ENCODE peak calls at places on chromosomes 11 and 22, in four cellular contexts. R is cardiac muscle cell, M is astrocyte of the cerebellum, H is uterus. C is an unnamed sample.

GRCh38 chr11:86923993-86924766 is 31.0 kb downstream of the FZD4 start:
- DNase-seq in H (no peak), R (peak), M (peak), C (peak)

GRCh38 chr22:39960791-39961746 is 872 bp downstream of the TMA7B start:
- DNase-seq in H (no peak), M (peak), R (peak), C (peak)

GRCh38 chr11:86374586-86374985 is at the start of gene CCDC81:
- DNase-seq in M (no peak), H (no peak), R (peak), C (no peak)

GRCh38 chr11:128725630-128726461 is 32.0 kb downstream of the FLI1 start:
- DNase-seq in R (peak), H (no peak), M (no peak), C (no peak)

GRCh38 chr11:27468209-27468608 is 4.4 kb downstream of the LGR4 start:
- DNase-seq in H (no peak), M (peak), R (peak), C (peak)

GRCh38 chr11:3797329-3798090 is at the start of gene NUP98:
- DNase-seq in H (peak), M (peak), R (peak), C (peak)

GRCh38 chr11:122215244-122215992 is 99.4 kb upstream of the BLID start:
- DNase-seq in H (peak), M (peak), R (peak), C (no peak)

GRCh38 chr22:40177738-40178416 is at the start of gene TNRC6B:
- DNase-seq in R (peak), H (peak), M (peak), C (peak)

GRCh38 chr22:27424319-27424718 is 377.2 kb downstream of the MN1 start:
- DNase-seq in H (no peak), R (peak), M (no peak), C (no peak)

GRCh38 chr11:68460741-68461283 is at the start of gene PPP6R3:
- DNase-seq in R (no peak), H (no peak), M (no peak), C (no peak)

GRCh38 chr11:62892077-62892922 is 11.6 kb downstream of the SLC3A2 start:
- DNase-seq in H (no peak), R (no peak), M (no peak), C (no peak)

GRCh38 chr11:34204396-34205279 is 99.2 kb downstream of the NAT10 start:
- DNase-seq in H (no peak), M (no peak), R (no peak), C (peak)

GRCh38 chr22:18000441-18001039 is 23.8 kb downstream of the MICAL3 start:
- DNase-seq in R (peak), H (peak), M (no peak), C (no peak)

GRCh38 chr22:27731621-27732020 is 69.9 kb downstream of the MN1 start:
- DNase-seq in R (no peak), M (no peak), H (no peak), C (no peak)

GRCh38 chr11:69961738-69962137 is 116.4 kb upstream of the ANO1 start:
- DNase-seq in H (no peak), R (no peak), M (no peak), C (no peak)

GRCh38 chr11:133896642-133897330 is 51.5 kb upstream of the SPATA19 start:
- DNase-seq in M (no peak), R (no peak), H (no peak), C (no peak)

GRCh38 chr11:74820763-74821162 is 72.1 kb downstream of the RNF169 start:
- DNase-seq in H (no peak), R (peak), M (peak), C (peak)

GRCh38 chr11:60469723-60470122 is 14.1 kb downstream of the MS4A1 start:
- DNase-seq in R (no peak), M (no peak), H (no peak), C (no peak)

GRCh38 chr11:10878408-10879214 is 20.8 kb upstream of the ZBED5 start:
- DNase-seq in R (peak), M (peak), H (no peak), C (no peak)

GRCh38 chr11:27013741-27014415 is 20.0 kb downstream of the FIBIN start:
- DNase-seq in R (peak), H (no peak), M (peak), C (no peak)

GRCh38 chr11:45921561-45922424 is 663 bp upstream of the LARGE2 start:
- DNase-seq in R (no peak), M (no peak), H (peak), C (no peak)

GRCh38 chr11:113334183-113334582 is 19.8 kb downstream of the TTC12 start:
- DNase-seq in H (no peak), M (no peak), R (no peak), C (no peak)

GRCh38 chr11:113035708-113036107 is 74.5 kb downstream of the NCAM1 start:
- DNase-seq in R (no peak), M (no peak), H (no peak), C (no peak)

GRCh38 chr11:2591805-2592204 is 108.0 kb downstream of the KCNQ1OT1 start:
- DNase-seq in R (no peak), H (no peak), M (no peak), C (no peak)

GRCh38 chr11:78298216-78298860 is 109.6 kb downstream of the USP35 start:
- DNase-seq in M (no peak), R (no peak), H (no peak), C (no peak)

GRCh38 chr22:33274214-33274828 is 216.1 kb upstream of the SYN3 start:
- DNase-seq in R (peak), M (no peak), H (no peak), C (no peak)

GRCh38 chr11:3920148-3920852 is 64.8 kb downstream of the STIM1 start:
- DNase-seq in H (peak), R (peak), M (no peak), C (no peak)

GRCh38 chr11:85599083-85599482 is 28.1 kb downstream of the DLG2 start:
- DNase-seq in M (no peak), H (no peak), R (no peak), C (no peak)

GRCh38 chr22:45553333-45554039 is 50.8 kb downstream of the FBLN1 start:
- DNase-seq in H (peak), M (peak), R (peak), C (peak)

GRCh38 chr22:29055192-29055830 is 6.3 kb downstream of the C22orf31 start:
- DNase-seq in H (no peak), R (no peak), M (no peak), C (no peak)

GRCh38 chr11:68021167-68021787 is 9.2 kb upstream of the NDUFS8 start:
- DNase-seq in M (no peak), R (no peak), H (no peak), C (no peak)

GRCh38 chr11:43360361-43361032 is 1.8 kb downstream of the TTC17 start:
- DNase-seq in R (peak), M (no peak), H (no peak), C (no peak)

GRCh38 chr11:17267576-17267975 is 9.0 kb upstream of the NUCB2 start:
- DNase-seq in R (no peak), M (no peak), H (no peak), C (peak)

GRCh38 chr11:9512370-9513019 is 51.7 kb downstream of the ZNF143 start:
- DNase-seq in M (no peak), R (no peak), H (no peak), C (no peak)

GRCh38 chr22:35409783-35410662 is 10.1 kb downstream of the MCM5 start:
- DNase-seq in M (no peak), H (no peak), R (peak), C (no peak)

GRCh38 chr11:9604134-9604533 is 30.7 kb downstream of the WEE1 start:
- DNase-seq in H (no peak), M (no peak), R (no peak), C (no peak)

GRCh38 chr22:19292262-19293230 is 1.0 kb upstream of the CLTCL1 start:
- DNase-seq in R (peak), H (peak), M (no peak), C (no peak)

GRCh38 chr11:100546714-100547113 is 140.4 kb upstream of the ARHGAP42 start:
- DNase-seq in M (peak), H (no peak), R (peak), C (peak)

GRCh38 chr11:3929689-3930088 is 74.2 kb downstream of the STIM1 start:
- DNase-seq in M (no peak), H (peak), R (no peak), C (no peak)

GRCh38 chr11:78715639-78716311 is 141.1 kb upstream of the NARS2 start:
- DNase-seq in R (peak), H (no peak), M (peak), C (peak)

DNA sequence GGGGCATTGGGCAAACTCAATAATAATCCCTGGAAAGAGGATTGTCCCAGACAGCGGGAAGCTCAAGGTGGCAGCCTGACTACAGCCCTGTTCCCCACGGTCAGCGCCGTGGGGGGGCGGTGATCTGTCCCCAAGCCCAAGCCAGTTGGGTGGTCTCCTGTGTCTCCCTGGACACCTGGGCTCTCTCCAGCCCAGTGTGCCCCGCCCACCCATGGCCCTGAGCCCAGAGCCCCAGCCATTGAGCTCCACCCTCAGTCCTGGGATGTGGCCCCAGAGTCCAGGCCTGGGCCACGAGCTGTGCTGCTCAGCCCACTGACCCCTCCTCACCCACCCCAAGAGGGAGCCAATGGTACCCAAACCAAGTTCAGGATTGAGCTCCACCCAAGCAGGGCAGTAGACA is 27.9 kb upstream of the PDE2A start:
- DNase-seq in R (no peak), H (peak), M (no peak), C (no peak)
- H3K4me3 ChIP-seq in R (no peak), H (no peak), M (no peak), C (no peak)

DNA sequence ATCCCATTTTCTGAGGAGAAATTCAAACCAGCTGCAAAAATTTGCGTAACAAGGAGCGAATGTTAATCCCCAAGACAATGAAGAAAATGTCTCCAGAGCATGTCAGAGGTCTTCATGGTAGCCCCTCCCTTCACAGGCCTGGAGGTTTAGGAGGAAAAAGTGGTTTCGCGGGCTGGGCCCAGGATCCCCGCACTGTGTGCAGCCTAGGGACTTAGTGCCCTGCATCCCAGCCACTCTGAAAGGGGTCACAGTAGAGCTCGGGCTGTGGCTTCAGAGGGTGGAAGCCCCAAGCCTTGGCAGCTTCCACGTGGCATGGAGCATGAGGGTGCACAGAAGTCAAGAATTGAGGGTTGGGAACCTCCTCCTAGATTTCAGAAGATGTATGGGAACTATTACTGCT is 87.4 kb downstream of the BRD1 start:
- DNase-seq in H (no peak), M (no peak), R (no peak), C (no peak)
- H3K4me3 ChIP-seq in H (no peak), M (no peak), R (no peak), C (no peak)

GRCh38 chr11:59223177-59223576 is 10.4 kb upstream of the MPEG1 start:
- DNase-seq in M (no peak), R (no peak), H (no peak), C (no peak)

GRCh38 chr11:59225017-59225416 is 12.3 kb upstream of the MPEG1 start:
- DNase-seq in R (no peak), M (no peak), H (no peak), C (no peak)

GRCh38 chr11:59223611-59224010 is 10.9 kb upstream of the MPEG1 start:
- DNase-seq in R (peak), M (no peak), H (no peak), C (no peak)

GRCh38 chr11:59222464-59223065 is 9.8 kb upstream of the MPEG1 start:
- DNase-seq in M (no peak), R (no peak), H (no peak), C (no peak)

GRCh38 chr11:59224419-59224928 is 11.7 kb upstream of the MPEG1 start:
- DNase-seq in R (peak), H (no peak), M (no peak), C (no peak)
- H3K4me3 ChIP-seq in R (no peak), H (no peak), M (no peak), C (no peak)

GRCh38 chr22:37591823-37592404 is 12.0 kb upstream of the LGALS2 start:
- DNase-seq in R (no peak), H (no peak), M (no peak), C (no peak)
- H3K4me3 ChIP-seq in R (no peak), H (no peak), M (no peak), C (no peak)

C was measured in kidney epithelial cell.